ENCODE peak calls at places on chromosomes 3 and 15, in six cellular contexts. E is thoracic aorta, H is cardiac fibroblast, J is heart left ventricle, M is GM10248, Z is endothelial cell. X is an unnamed sample.

GRCh38 chr3:151925419-151925818 is 52.0 kb downstream of the SUCNR1 start:
- DNase-seq in H (no peak), J (no peak), E (no peak), Z (no peak), M (no peak), X (no peak)

GRCh38 chr3:4394048-4394447 is 73.0 kb downstream of the SUMF1 start:
- DNase-seq in Z (no peak), H (peak), J (no peak), E (no peak), M (no peak), X (no peak)

GRCh38 chr3:108462899-108463298 is 47.5 kb downstream of the MYH15 start:
- DNase-seq in Z (no peak), J (no peak), H (peak), E (no peak), M (no peak), X (no peak)

GRCh38 chr3:112531358-112531781 is 30.4 kb downstream of the ATG3 start:
- DNase-seq in E (no peak), J (no peak), H (peak), M (peak), Z (no peak), X (peak)

GRCh38 chr3:31710123-31710841 is 177.6 kb downstream of the STT3B start:
- DNase-seq in J (no peak), H (peak), E (no peak), Z (no peak), M (no peak), X (no peak)

GRCh38 chr3:129486057-129487035 is 42.1 kb upstream of the RHO start:
- DNase-seq in E (no peak), H (peak), M (no peak), J (peak), Z (no peak), X (peak)

GRCh38 chr15:33157636-33158035 is 36.9 kb downstream of the FMN1 start:
- DNase-seq in Z (no peak), M (no peak), J (no peak), E (no peak), H (no peak), X (no peak)

GRCh38 chr3:159674583-159674982 is 314.1 kb upstream of the IL12A start:
- DNase-seq in E (no peak), M (no peak), Z (no peak), H (no peak), J (no peak), X (no peak)

GRCh38 chr3:127822166-127822835 is at the start of gene MGLL:
- DNase-seq in Z (peak), H (peak), E (no peak), J (peak), M (no peak), X (peak)

DNA sequence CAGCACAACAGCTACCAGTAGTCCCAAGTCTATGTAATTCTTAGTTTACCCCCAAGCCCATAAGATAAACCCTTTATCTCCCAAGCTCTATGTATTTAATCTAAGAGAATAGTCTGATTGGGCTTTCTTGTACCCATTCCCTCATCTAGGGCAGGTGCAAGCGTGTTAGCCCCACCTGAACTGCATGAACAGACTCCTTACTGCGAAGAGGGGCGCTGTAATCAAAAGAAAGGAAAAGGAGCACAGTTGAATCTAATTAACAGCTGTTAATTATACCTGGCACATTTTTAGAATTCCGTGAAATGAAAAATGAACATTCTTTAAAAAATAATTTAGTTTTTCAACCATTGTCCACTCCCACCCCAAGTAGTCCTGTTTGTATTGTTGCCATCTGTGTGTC is 26.4 kb upstream of the NEDD4 start:
- DNase-seq in Z (no peak), J (no peak), E (no peak), H (no peak), M (no peak), X (no peak)
- TF ChIP-seq CTCF in Z (no peak), J (no peak), E (no peak), H (no peak), M (no peak), X (no peak)

GRCh38 chr3:78201066-78201465 is 1161.2 kb downstream of the ROBO2 start:
- DNase-seq in J (no peak), M (no peak), H (peak), Z (no peak), E (no peak), X (no peak)

GRCh38 chr3:78204977-78205376 is 1165.1 kb downstream of the ROBO2 start:
- DNase-seq in Z (no peak), M (no peak), E (no peak), H (peak), J (no peak), X (no peak)
- TF ChIP-seq CTCF in Z (no peak), M (no peak), E (no peak), H (no peak), J (no peak), X (no peak)

GRCh38 chr15:99268431-99268830 is 17.1 kb downstream of the LRRC28 start:
- DNase-seq in E (no peak), J (no peak), H (no peak), M (no peak), Z (no peak), X (no peak)

GRCh38 chr15:99267957-99268356 is 16.7 kb downstream of the LRRC28 start:
- DNase-seq in Z (no peak), M (no peak), J (no peak), H (no peak), E (no peak), X (no peak)

GRCh38 chr15:99265541-99266070 is 14.3 kb downstream of the LRRC28 start:
- DNase-seq in E (no peak), M (no peak), J (no peak), H (no peak), Z (no peak), X (no peak)

DNA sequence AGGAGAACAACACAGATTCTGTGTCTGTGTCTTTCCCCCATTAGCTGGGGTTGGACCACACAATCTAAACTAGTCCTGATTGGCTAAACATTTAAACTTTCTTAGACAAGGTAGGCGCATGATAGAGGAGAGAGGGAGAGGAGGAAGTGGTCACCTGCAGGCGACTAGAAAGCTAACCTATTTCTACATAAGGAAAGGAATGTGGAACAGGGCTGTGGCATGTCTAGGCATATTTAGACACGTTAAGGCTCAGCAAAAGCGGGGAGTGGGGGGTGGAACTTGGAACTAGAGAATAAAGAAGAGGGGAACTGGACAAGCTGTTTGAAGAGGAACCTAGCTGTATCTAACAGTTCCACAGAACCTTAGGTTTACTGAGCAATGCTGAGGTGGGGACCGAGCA is 12.8 kb downstream of the LRRC28 start:
- DNase-seq in M (no peak), E (no peak), Z (no peak), H (no peak), J (no peak), X (no peak)
- TF ChIP-seq CTCF in M (no peak), E (no peak), Z (no peak), H (no peak), J (no peak), X (no peak)

GRCh38 chr3:20240154-20240883 is 54.3 kb upstream of the SGO1 start:
- DNase-seq in M (no peak), E (no peak), H (no peak), J (no peak), Z (no peak), X (no peak)
- TF ChIP-seq CTCF in M (no peak), E (no peak), H (no peak), J (no peak), Z (no peak), X (no peak)

DNA sequence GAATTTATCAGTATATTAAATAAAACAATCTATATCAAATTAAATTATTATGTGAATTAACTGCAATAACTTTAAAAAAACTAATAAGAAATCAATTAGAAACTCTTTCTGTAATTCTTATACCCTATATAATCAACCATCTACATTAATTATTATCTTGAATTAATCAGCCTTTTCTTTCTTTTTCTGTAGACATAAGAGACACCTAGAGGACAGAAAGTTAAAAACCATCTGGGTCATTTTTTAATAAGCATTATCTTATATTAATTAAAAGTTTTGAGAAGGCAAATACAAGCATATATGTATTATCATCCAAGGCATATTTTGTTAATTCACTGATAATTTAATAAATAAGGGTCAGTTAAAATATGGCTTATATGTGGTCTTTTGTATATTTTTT is 24.2 kb upstream of the SLC25A26 start:
- DNase-seq in H (peak), M (no peak), Z (no peak), E (no peak), J (no peak), X (no peak)
- TF ChIP-seq CTCF in H (peak), M (no peak), Z (no peak), E (no peak), J (peak), X (no peak)

GRCh38 chr15:31032959-31033358 is 41.5 kb upstream of the MTMR10 start:
- DNase-seq in Z (no peak), H (peak), M (no peak), J (no peak), E (no peak), X (no peak)

GRCh38 chr15:31027948-31028586 is 36.6 kb upstream of the MTMR10 start:
- DNase-seq in H (no peak), E (no peak), M (no peak), Z (no peak), J (no peak), X (no peak)

GRCh38 chr15:31035610-31036009 is 44.2 kb upstream of the MTMR10 start:
- DNase-seq in M (no peak), E (no peak), H (peak), Z (no peak), J (no peak), X (no peak)

GRCh38 chr15:31034152-31034551 is 42.7 kb upstream of the MTMR10 start:
- DNase-seq in E (no peak), J (no peak), M (no peak), Z (no peak), H (no peak), X (no peak)

DNA sequence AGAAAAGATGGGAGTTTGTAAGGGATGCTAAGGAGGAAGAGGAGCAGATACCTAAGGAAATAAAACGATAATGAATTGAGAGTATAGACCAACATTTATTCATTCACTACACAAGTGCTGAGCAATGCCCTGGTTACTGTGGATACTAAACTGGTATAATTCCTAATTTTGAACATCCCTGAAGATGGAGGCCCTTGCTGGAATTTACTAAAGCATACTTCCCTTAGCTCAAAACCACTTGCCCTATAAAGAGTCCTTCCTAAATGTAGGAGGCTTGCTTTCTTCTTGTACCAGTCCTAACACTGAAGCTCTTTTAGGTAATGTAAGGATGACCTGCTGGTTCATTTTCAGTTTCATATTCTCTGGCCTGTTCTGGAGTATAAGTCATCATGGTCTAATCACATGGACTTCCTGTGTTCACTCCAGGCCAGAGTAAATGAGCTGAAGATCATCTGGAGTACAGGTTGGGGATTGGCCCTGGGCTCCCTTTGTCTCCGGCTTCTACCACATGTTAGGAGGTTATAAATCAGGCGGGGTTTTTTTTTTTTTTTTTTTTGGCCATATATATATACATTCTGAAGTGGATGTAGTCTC is 40.1 kb upstream of the MTMR10 start:
- DNase-seq in J (no peak), H (peak), E (no peak), Z (no peak), M (peak), X (peak)
- TF ChIP-seq CTCF in J (no peak), H (no peak), E (no peak), Z (no peak), M (no peak), X (no peak)

GRCh38 chr3:101495552-101495951 is 17.5 kb downstream of the SENP7 start:
- DNase-seq in E (no peak), M (no peak), Z (no peak), J (no peak), H (no peak), X (no peak)
- TF ChIP-seq CTCF in E (no peak), M (no peak), Z (no peak), J (no peak), H (peak), X (no peak)

X was measured in GM13977.